ENCODE peak calls at places on chromosomes 5 and 9, in six cellular contexts. D is foreskin fibroblast, M is mammary epithelial cell, U is lower leg skin, L is B cell, O is activated B cell treated with CpG ODN at 0.5 μM for 24 hours. Q is an unnamed sample.

GRCh38 chr9:33175633-33176325 is 8.6 kb upstream of the B4GALT1 start:
- DNase-seq in D (no peak), M (no peak), O (no peak), L (no peak), U (no peak), Q (no peak)

GRCh38 chr9:127979333-127980055 is 1.3 kb downstream of the EEIG1 start:
- DNase-seq in L (peak; percentile 71), U (no peak), D (no peak), O (peak; percentile 52), M (peak; percentile 55), Q (peak; percentile 73)

GRCh38 chr5:72711361-72711760 is 105.1 kb upstream of the TNPO1 start:
- DNase-seq in M (no peak), O (no peak), D (no peak), L (no peak), U (no peak), Q (no peak)

GRCh38 chr5:41004931-41005330 is 66.2 kb downstream of the MROH2B start:
- DNase-seq in O (no peak), L (no peak), U (no peak), M (no peak), D (no peak), Q (no peak)

GRCh38 chr5:171207256-171207866 is 101.7 kb upstream of the TLX3 start:
- DNase-seq in L (no peak), U (no peak), D (peak; percentile 32), O (no peak), M (peak; percentile 16), Q (no peak)

GRCh38 chr5:84239509-84239908 is 145.2 kb downstream of the EDIL3 start:
- DNase-seq in O (no peak), M (peak; percentile 63), U (no peak), L (no peak), D (peak; percentile 26), Q (no peak)

GRCh38 chr9:13083973-13084528 is 195.4 kb downstream of the MPDZ start:
- DNase-seq in U (no peak), M (peak; percentile 78), O (no peak), L (no peak), D (peak; percentile 50), Q (no peak)

GRCh38 chr9:89596937-89597555 is 7.8 kb upstream of the GADD45G start:
- DNase-seq in M (no peak), O (no peak), L (peak; percentile 11), D (no peak), U (no peak), Q (no peak)

GRCh38 chr5:149583394-149583793 is 2.1 kb downstream of the ARHGEF37 start:
- DNase-seq in U (no peak), D (no peak), L (no peak), M (no peak), O (no peak), Q (no peak)

GRCh38 chr5:113221294-113222176 is 213.3 kb downstream of the TSSK1B start:
- DNase-seq in O (no peak), D (no peak), U (no peak), M (no peak), L (no peak), Q (no peak)

GRCh38 chr5:91229031-91229623 is 154.0 kb downstream of the ARRDC3 start:
- DNase-seq in O (no peak), U (no peak), L (no peak), M (peak; percentile 66), D (no peak), Q (no peak)

GRCh38 chr9:29830815-29831214 is 2257.5 kb upstream of the C9orf72 start:
- DNase-seq in U (no peak), O (no peak), L (no peak), M (peak; percentile 37), D (no peak), Q (no peak)

GRCh38 chr9:27433599-27434325 is 90.3 kb upstream of the IFNK start:
- DNase-seq in O (no peak), U (no peak), D (no peak), L (no peak), M (no peak), Q (no peak)

GRCh38 chr9:2158111-2158610 is 143.0 kb downstream of the SMARCA2 start:
- DNase-seq in M (peak; percentile 76), U (peak; percentile 88), L (peak; percentile 53), D (peak; percentile 43), O (no peak), Q (no peak)

GRCh38 chr9:15231788-15232635 is 75.0 kb downstream of the TTC39B start:
- DNase-seq in O (no peak), L (no peak), U (no peak), M (peak; percentile 16), D (no peak), Q (no peak)

GRCh38 chr5:132825824-132826391 is 4.5 kb downstream of the SHROOM1 start:
- DNase-seq in U (no peak), D (no peak), L (no peak), O (no peak), M (no peak), Q (peak; percentile 38)

GRCh38 chr5:94440015-94440414 is 178.4 kb downstream of the KIAA0825 start:
- DNase-seq in U (no peak), M (no peak), D (no peak), L (no peak), O (no peak), Q (no peak)

GRCh38 chr5:17763301-17763700 is 129.0 kb downstream of the TAF11L14 start:
- DNase-seq in M (peak; percentile 28), L (no peak), U (no peak), D (no peak), O (no peak), Q (no peak)

GRCh38 chr5:111967463-111967862 is 210.5 kb upstream of the NREP start:
- DNase-seq in U (peak; percentile 85), D (no peak), L (no peak), O (no peak), M (no peak), Q (no peak)

GRCh38 chr9:101235105-101235866 is 149.5 kb downstream of the BAAT start:
- DNase-seq in O (no peak), L (no peak), M (peak; percentile 19), D (no peak), U (no peak), Q (no peak)

GRCh38 chr5:176530983-176531901 is 6.0 kb downstream of the RNF44 start:
- DNase-seq in D (peak; percentile 76), L (no peak), U (no peak), O (no peak), M (no peak), Q (no peak)

GRCh38 chr5:58080573-58080972 is 379.3 kb downstream of the PLK2 start:
- DNase-seq in M (peak; percentile 74), O (no peak), L (no peak), U (no peak), D (no peak), Q (no peak)

GRCh38 chr5:15598294-15598902 is 98.4 kb downstream of the FBXL7 start:
- DNase-seq in L (no peak), M (peak; percentile 4), D (no peak), U (no peak), O (no peak), Q (no peak)

GRCh38 chr9:131640438-131641181 is 95.3 kb downstream of the PRRT1B start:
- DNase-seq in U (no peak), O (no peak), M (no peak), D (no peak), L (peak; percentile 33), Q (no peak)

GRCh38 chr9:81814794-81815464 is 113.3 kb upstream of the SPATA31D4 start:
- DNase-seq in U (no peak), O (no peak), L (no peak), M (peak; percentile 84), D (no peak), Q (no peak)

GRCh38 chr5:127313847-127314473 is 23.4 kb downstream of the MEGF10 start:
- DNase-seq in L (peak; percentile 70), O (peak; percentile 50), M (peak; percentile 39), D (peak; percentile 32), U (peak; percentile 90), Q (peak; percentile 52)

GRCh38 chr9:95142728-95143127 is 174.8 kb downstream of the FANCC start:
- DNase-seq in M (no peak), L (no peak), D (no peak), U (no peak), O (no peak), Q (no peak)

GRCh38 chr5:174608631-174609097 is 115.7 kb upstream of the MSX2 start:
- DNase-seq in D (no peak), U (peak; percentile 90), M (no peak), O (no peak), L (no peak), Q (no peak)

GRCh38 chr9:113636165-113636564 is 172.6 kb downstream of the RGS3 start:
- DNase-seq in O (no peak), U (peak; percentile 76), L (no peak), M (no peak), D (no peak), Q (no peak)

GRCh38 chr5:136035837-136036236 is 7.0 kb downstream of the TGFBI start:
- DNase-seq in U (peak; percentile 28), O (no peak), L (no peak), M (no peak), D (no peak), Q (no peak)
- TF ChIP-seq CTCF in U (no peak), O (no peak), L (no peak), M (no peak), D (no peak), Q (no peak)

GRCh38 chr9:68778635-68779034 is 73.6 kb downstream of the PIP5K1B start:
- DNase-seq in M (no peak), D (no peak), O (no peak), L (no peak), U (no peak), Q (no peak)

GRCh38 chr9:68780377-68780707 is 75.3 kb downstream of the PIP5K1B start:
- DNase-seq in U (no peak), L (no peak), O (no peak), D (peak; percentile 1), M (no peak), Q (no peak)

GRCh38 chr9:68781866-68782265 is 76.8 kb downstream of the PIP5K1B start:
- DNase-seq in O (no peak), U (no peak), L (no peak), M (no peak), D (no peak), Q (no peak)

GRCh38 chr9:68780735-68781134 is 75.7 kb downstream of the PIP5K1B start:
- DNase-seq in L (no peak), D (no peak), M (peak; percentile 12), O (no peak), U (no peak), Q (no peak)

GRCh38 chr9:68779558-68780376 is 74.7 kb downstream of the PIP5K1B start:
- DNase-seq in U (peak; percentile 99), O (peak; percentile 93), D (peak; percentile 93), M (peak; percentile 90), L (peak; percentile 95), Q (peak; percentile 99)
- TF ChIP-seq CTCF in U (no peak), O (no peak), D (peak; percentile 26), M (no peak), L (peak; percentile 66), Q (no peak)

GRCh38 chr9:130343445-130343918 is 77.9 kb downstream of the HMCN2 start:
- DNase-seq in M (no peak), L (no peak), U (no peak), O (no peak), D (no peak), Q (peak; percentile 58)
- TF ChIP-seq CTCF in M (peak; percentile 44), L (peak; percentile 56), U (no peak), O (no peak), D (peak; percentile 64), Q (peak; percentile 79)

DNA sequence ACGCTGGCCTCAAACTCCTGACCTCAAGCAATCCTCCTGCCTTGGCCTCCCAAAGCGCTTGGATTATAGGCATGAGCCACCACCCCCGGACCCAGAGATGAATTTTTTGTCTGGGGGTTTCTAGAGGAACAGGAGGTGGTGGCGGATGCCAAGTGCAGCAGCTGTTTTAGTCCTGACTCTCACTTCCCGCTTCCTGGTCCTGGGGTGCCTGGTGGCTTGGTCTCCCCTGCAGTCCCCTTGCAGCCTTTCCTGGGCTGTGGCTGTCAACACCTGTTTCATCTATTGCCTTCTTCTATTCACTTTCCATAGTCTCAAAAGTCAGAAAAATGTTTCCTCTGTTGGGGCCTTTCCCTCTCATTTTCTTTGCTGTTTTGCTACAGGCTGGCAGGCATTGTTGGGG is 6.5 kb upstream of the NHP2 start:
- DNase-seq in L (no peak), O (no peak), M (no peak), U (no peak), D (no peak), Q (no peak)
- TF ChIP-seq CTCF in L (no peak), O (no peak), M (no peak), U (no peak), D (no peak), Q (no peak)